ENCODE peak calls at places on chromosomes 2 and 18, in eight cellular contexts. One of them, this sample, is unnamed.
A peak's percentile ranks its signal among the peaks of the same experiment; 100 is the strongest.

GRCh38 chr2:31049913-31050588 is 88.2 kb downstream of the GALNT14 start:
- DNase-seq in A673: no peak
- DNase-seq in LHCN-M2: no peak
- DNase-seq in fibroblast of mammary gland: no peak
- DNase-seq in effector memory CD8-positive, alpha-beta T cell: no peak
- DNase-seq in Karpas-422: no peak
- DNase-seq in NCI-H446 treated with DMSO at 0.1 percent for 48 hours: no peak
- DNase-seq in stimulated activated CD8-positive, alpha-beta memory T cell treated with anti-CD3 and anti-CD28 coated beads, Interleukin-7, amount 100 ng/mL, for 48 hours: no peak
- DNase-seq in this sample: no peak

GRCh38 chr18:55249572-55249971 is 290.3 kb upstream of the CCDC68 start:
- DNase-seq in Karpas-422: no peak
- DNase-seq in A673: no peak
- DNase-seq in effector memory CD8-positive, alpha-beta T cell: no peak
- DNase-seq in fibroblast of mammary gland: peak; percentile 43
- DNase-seq in LHCN-M2: no peak
- DNase-seq in NCI-H446 treated with DMSO at 0.1 percent for 48 hours: no peak
- DNase-seq in stimulated activated CD8-positive, alpha-beta memory T cell treated with anti-CD3 and anti-CD28 coated beads, Interleukin-7, amount 100 ng/mL, for 48 hours: no peak
- DNase-seq in this sample: no peak

GRCh38 chr2:17069564-17069963 is 403.9 kb upstream of the CYRIA start:
- DNase-seq in Karpas-422: no peak
- DNase-seq in LHCN-M2: no peak
- DNase-seq in fibroblast of mammary gland: no peak
- DNase-seq in NCI-H446 treated with DMSO at 0.1 percent for 48 hours: no peak
- DNase-seq in effector memory CD8-positive, alpha-beta T cell: no peak
- DNase-seq in A673: no peak
- DNase-seq in stimulated activated CD8-positive, alpha-beta memory T cell treated with anti-CD3 and anti-CD28 coated beads, Interleukin-7, amount 100 ng/mL, for 48 hours: no peak
- DNase-seq in this sample: no peak

GRCh38 chr2:20071397-20072383 is 20.3 kb upstream of the LAPTM4A start:
- DNase-seq in fibroblast of mammary gland: peak; percentile 99
- DNase-seq in effector memory CD8-positive, alpha-beta T cell: no peak
- DNase-seq in NCI-H446 treated with DMSO at 0.1 percent for 48 hours: peak; percentile 44
- DNase-seq in Karpas-422: no peak
- DNase-seq in A673: peak; percentile 65
- DNase-seq in LHCN-M2: peak; percentile 72
- DNase-seq in stimulated activated CD8-positive, alpha-beta memory T cell treated with anti-CD3 and anti-CD28 coated beads, Interleukin-7, amount 100 ng/mL, for 48 hours: no peak
- DNase-seq in this sample: peak; percentile 96

GRCh38 chr18:48152549-48152948 is 222.1 kb upstream of the SMAD2 start:
- DNase-seq in Karpas-422: no peak
- DNase-seq in LHCN-M2: no peak
- DNase-seq in stimulated activated CD8-positive, alpha-beta memory T cell treated with anti-CD3 and anti-CD28 coated beads, Interleukin-7, amount 100 ng/mL, for 48 hours: no peak
- DNase-seq in A673: no peak
- DNase-seq in NCI-H446 treated with DMSO at 0.1 percent for 48 hours: no peak
- DNase-seq in effector memory CD8-positive, alpha-beta T cell: no peak
- DNase-seq in fibroblast of mammary gland: peak; percentile 69
- DNase-seq in this sample: peak; percentile 46

GRCh38 chr2:70807828-70808118 is 12.6 kb downstream of the CLEC4F start:
- DNase-seq in effector memory CD8-positive, alpha-beta T cell: no peak
- DNase-seq in NCI-H446 treated with DMSO at 0.1 percent for 48 hours: no peak
- DNase-seq in Karpas-422: no peak
- DNase-seq in stimulated activated CD8-positive, alpha-beta memory T cell treated with anti-CD3 and anti-CD28 coated beads, Interleukin-7, amount 100 ng/mL, for 48 hours: no peak
- DNase-seq in LHCN-M2: no peak
- DNase-seq in fibroblast of mammary gland: no peak
- DNase-seq in A673: no peak
- DNase-seq in this sample: no peak

GRCh38 chr18:2846638-2847340 is at the start of gene EMILIN2:
- DNase-seq in LHCN-M2: no peak
- DNase-seq in Karpas-422: peak; percentile 86
- DNase-seq in A673: peak; percentile 84
- DNase-seq in NCI-H446 treated with DMSO at 0.1 percent for 48 hours: no peak
- DNase-seq in stimulated activated CD8-positive, alpha-beta memory T cell treated with anti-CD3 and anti-CD28 coated beads, Interleukin-7, amount 100 ng/mL, for 48 hours: peak; percentile 4
- DNase-seq in fibroblast of mammary gland: peak; percentile 37
- DNase-seq in effector memory CD8-positive, alpha-beta T cell: peak; percentile 29
- DNase-seq in this sample: peak; percentile 68

GRCh38 chr2:241559489-241560180 is 1.1 kb downstream of the BOK start:
- DNase-seq in A673: no peak
- DNase-seq in effector memory CD8-positive, alpha-beta T cell: no peak
- DNase-seq in stimulated activated CD8-positive, alpha-beta memory T cell treated with anti-CD3 and anti-CD28 coated beads, Interleukin-7, amount 100 ng/mL, for 48 hours: no peak
- DNase-seq in Karpas-422: no peak
- DNase-seq in LHCN-M2: peak; percentile 50
- DNase-seq in NCI-H446 treated with DMSO at 0.1 percent for 48 hours: no peak
- DNase-seq in fibroblast of mammary gland: peak; percentile 39
- DNase-seq in this sample: peak; percentile 64

GRCh38 chr2:223034241-223034933 is 17.6 kb upstream of the KCNE4 start:
- DNase-seq in stimulated activated CD8-positive, alpha-beta memory T cell treated with anti-CD3 and anti-CD28 coated beads, Interleukin-7, amount 100 ng/mL, for 48 hours: no peak
- DNase-seq in LHCN-M2: no peak
- DNase-seq in effector memory CD8-positive, alpha-beta T cell: no peak
- DNase-seq in NCI-H446 treated with DMSO at 0.1 percent for 48 hours: no peak
- DNase-seq in Karpas-422: no peak
- DNase-seq in fibroblast of mammary gland: no peak
- DNase-seq in A673: no peak
- DNase-seq in this sample: no peak

GRCh38 chr2:2184549-2185249 is 146.4 kb downstream of the MYT1L start:
- DNase-seq in A673: no peak
- DNase-seq in fibroblast of mammary gland: no peak
- DNase-seq in stimulated activated CD8-positive, alpha-beta memory T cell treated with anti-CD3 and anti-CD28 coated beads, Interleukin-7, amount 100 ng/mL, for 48 hours: no peak
- DNase-seq in NCI-H446 treated with DMSO at 0.1 percent for 48 hours: no peak
- DNase-seq in LHCN-M2: no peak
- DNase-seq in effector memory CD8-positive, alpha-beta T cell: no peak
- DNase-seq in Karpas-422: no peak
- DNase-seq in this sample: no peak

GRCh38 chr2:119283873-119284331 is 60.3 kb downstream of the STEAP3 start:
- DNase-seq in Karpas-422: no peak
- DNase-seq in stimulated activated CD8-positive, alpha-beta memory T cell treated with anti-CD3 and anti-CD28 coated beads, Interleukin-7, amount 100 ng/mL, for 48 hours: no peak
- DNase-seq in NCI-H446 treated with DMSO at 0.1 percent for 48 hours: peak; percentile 74
- DNase-seq in LHCN-M2: peak; percentile 96
- DNase-seq in effector memory CD8-positive, alpha-beta T cell: no peak
- DNase-seq in fibroblast of mammary gland: peak; percentile 92
- DNase-seq in A673: no peak
- DNase-seq in this sample: peak; percentile 78

GRCh38 chr2:86017901-86018896 is 87.5 kb downstream of the POLR1A start:
- DNase-seq in Karpas-422: no peak
- DNase-seq in effector memory CD8-positive, alpha-beta T cell: no peak
- DNase-seq in stimulated activated CD8-positive, alpha-beta memory T cell treated with anti-CD3 and anti-CD28 coated beads, Interleukin-7, amount 100 ng/mL, for 48 hours: no peak
- DNase-seq in fibroblast of mammary gland: no peak
- DNase-seq in A673: no peak
- DNase-seq in NCI-H446 treated with DMSO at 0.1 percent for 48 hours: peak; percentile 50
- DNase-seq in LHCN-M2: no peak
- DNase-seq in this sample: peak; percentile 43

GRCh38 chr2:173159794-173160463 is 84.3 kb downstream of the MAP3K20 start:
- DNase-seq in Karpas-422: no peak
- DNase-seq in stimulated activated CD8-positive, alpha-beta memory T cell treated with anti-CD3 and anti-CD28 coated beads, Interleukin-7, amount 100 ng/mL, for 48 hours: no peak
- DNase-seq in effector memory CD8-positive, alpha-beta T cell: no peak
- DNase-seq in LHCN-M2: peak; percentile 95
- DNase-seq in A673: peak; percentile 70
- DNase-seq in fibroblast of mammary gland: peak; percentile 100
- DNase-seq in NCI-H446 treated with DMSO at 0.1 percent for 48 hours: no peak
- DNase-seq in this sample: peak; percentile 95

GRCh38 chr18:23652232-23652631 is 10.5 kb downstream of the ANKRD29 start:
- DNase-seq in stimulated activated CD8-positive, alpha-beta memory T cell treated with anti-CD3 and anti-CD28 coated beads, Interleukin-7, amount 100 ng/mL, for 48 hours: no peak
- DNase-seq in effector memory CD8-positive, alpha-beta T cell: no peak
- DNase-seq in Karpas-422: no peak
- DNase-seq in A673: no peak
- DNase-seq in fibroblast of mammary gland: no peak
- DNase-seq in LHCN-M2: no peak
- DNase-seq in NCI-H446 treated with DMSO at 0.1 percent for 48 hours: no peak
- DNase-seq in this sample: no peak

GRCh38 chr2:175990099-175990498 is 12.0 kb downstream of the LNPK start:
- DNase-seq in A673: no peak
- DNase-seq in effector memory CD8-positive, alpha-beta T cell: no peak
- DNase-seq in Karpas-422: no peak
- DNase-seq in stimulated activated CD8-positive, alpha-beta memory T cell treated with anti-CD3 and anti-CD28 coated beads, Interleukin-7, amount 100 ng/mL, for 48 hours: no peak
- DNase-seq in NCI-H446 treated with DMSO at 0.1 percent for 48 hours: no peak
- DNase-seq in fibroblast of mammary gland: no peak
- DNase-seq in LHCN-M2: no peak
- DNase-seq in this sample: no peak

GRCh38 chr2:235244497-235245215 is 249.2 kb upstream of the AGAP1 start:
- DNase-seq in effector memory CD8-positive, alpha-beta T cell: no peak
- DNase-seq in Karpas-422: no peak
- DNase-seq in stimulated activated CD8-positive, alpha-beta memory T cell treated with anti-CD3 and anti-CD28 coated beads, Interleukin-7, amount 100 ng/mL, for 48 hours: no peak
- DNase-seq in A673: no peak
- DNase-seq in NCI-H446 treated with DMSO at 0.1 percent for 48 hours: no peak
- DNase-seq in LHCN-M2: no peak
- DNase-seq in fibroblast of mammary gland: peak; percentile 42
- DNase-seq in this sample: peak; percentile 15

GRCh38 chr2:176999331-176999730 is 213.3 kb upstream of the HNRNPA3 start:
- DNase-seq in Karpas-422: no peak
- DNase-seq in A673: peak; percentile 7
- DNase-seq in fibroblast of mammary gland: peak; percentile 98
- DNase-seq in LHCN-M2: peak; percentile 21
- DNase-seq in effector memory CD8-positive, alpha-beta T cell: no peak
- DNase-seq in NCI-H446 treated with DMSO at 0.1 percent for 48 hours: no peak
- DNase-seq in stimulated activated CD8-positive, alpha-beta memory T cell treated with anti-CD3 and anti-CD28 coated beads, Interleukin-7, amount 100 ng/mL, for 48 hours: no peak
- DNase-seq in this sample: peak; percentile 2

GRCh38 chr2:130884013-130884412 is 47.3 kb downstream of the ARHGEF4 start:
- DNase-seq in stimulated activated CD8-positive, alpha-beta memory T cell treated with anti-CD3 and anti-CD28 coated beads, Interleukin-7, amount 100 ng/mL, for 48 hours: no peak
- DNase-seq in NCI-H446 treated with DMSO at 0.1 percent for 48 hours: no peak
- DNase-seq in effector memory CD8-positive, alpha-beta T cell: no peak
- DNase-seq in A673: no peak
- DNase-seq in Karpas-422: no peak
- DNase-seq in LHCN-M2: no peak
- DNase-seq in fibroblast of mammary gland: no peak
- DNase-seq in this sample: no peak

GRCh38 chr2:288002-288742 is at the start of gene ALKAL2:
- DNase-seq in NCI-H446 treated with DMSO at 0.1 percent for 48 hours: no peak
- DNase-seq in Karpas-422: no peak
- DNase-seq in stimulated activated CD8-positive, alpha-beta memory T cell treated with anti-CD3 and anti-CD28 coated beads, Interleukin-7, amount 100 ng/mL, for 48 hours: no peak
- DNase-seq in fibroblast of mammary gland: no peak
- DNase-seq in effector memory CD8-positive, alpha-beta T cell: no peak
- DNase-seq in A673: peak; percentile 39
- DNase-seq in LHCN-M2: no peak
- DNase-seq in this sample: no peak

GRCh38 chr2:11809586-11810236 is 63.3 kb downstream of the LPIN1 start:
- DNase-seq in Karpas-422: no peak
- DNase-seq in fibroblast of mammary gland: no peak
- DNase-seq in NCI-H446 treated with DMSO at 0.1 percent for 48 hours: no peak
- DNase-seq in A673: no peak
- DNase-seq in effector memory CD8-positive, alpha-beta T cell: no peak
- DNase-seq in stimulated activated CD8-positive, alpha-beta memory T cell treated with anti-CD3 and anti-CD28 coated beads, Interleukin-7, amount 100 ng/mL, for 48 hours: no peak
- DNase-seq in LHCN-M2: peak; percentile 8
- DNase-seq in this sample: no peak

GRCh38 chr2:45282646-45283045 is 273.4 kb upstream of the SIX2 start:
- DNase-seq in stimulated activated CD8-positive, alpha-beta memory T cell treated with anti-CD3 and anti-CD28 coated beads, Interleukin-7, amount 100 ng/mL, for 48 hours: no peak
- DNase-seq in NCI-H446 treated with DMSO at 0.1 percent for 48 hours: no peak
- DNase-seq in effector memory CD8-positive, alpha-beta T cell: no peak
- DNase-seq in fibroblast of mammary gland: no peak
- DNase-seq in Karpas-422: no peak
- DNase-seq in LHCN-M2: no peak
- DNase-seq in A673: no peak
- DNase-seq in this sample: no peak

GRCh38 chr18:70294471-70295191 is 5.8 kb downstream of the SOCS6 start:
- DNase-seq in A673: no peak
- DNase-seq in NCI-H446 treated with DMSO at 0.1 percent for 48 hours: no peak
- DNase-seq in fibroblast of mammary gland: no peak
- DNase-seq in effector memory CD8-positive, alpha-beta T cell: no peak
- DNase-seq in stimulated activated CD8-positive, alpha-beta memory T cell treated with anti-CD3 and anti-CD28 coated beads, Interleukin-7, amount 100 ng/mL, for 48 hours: no peak
- DNase-seq in LHCN-M2: no peak
- DNase-seq in Karpas-422: no peak
- DNase-seq in this sample: no peak

GRCh38 chr2:2045191-2045590 is 285.9 kb downstream of the MYT1L start:
- DNase-seq in effector memory CD8-positive, alpha-beta T cell: no peak
- DNase-seq in fibroblast of mammary gland: no peak
- DNase-seq in stimulated activated CD8-positive, alpha-beta memory T cell treated with anti-CD3 and anti-CD28 coated beads, Interleukin-7, amount 100 ng/mL, for 48 hours: no peak
- DNase-seq in NCI-H446 treated with DMSO at 0.1 percent for 48 hours: no peak
- DNase-seq in Karpas-422: no peak
- DNase-seq in LHCN-M2: no peak
- DNase-seq in A673: no peak
- DNase-seq in this sample: no peak

GRCh38 chr2:238039985-238040384 is 20.8 kb upstream of the SCLY start:
- DNase-seq in A673: no peak
- DNase-seq in effector memory CD8-positive, alpha-beta T cell: no peak
- DNase-seq in fibroblast of mammary gland: no peak
- DNase-seq in stimulated activated CD8-positive, alpha-beta memory T cell treated with anti-CD3 and anti-CD28 coated beads, Interleukin-7, amount 100 ng/mL, for 48 hours: no peak
- DNase-seq in Karpas-422: no peak
- DNase-seq in NCI-H446 treated with DMSO at 0.1 percent for 48 hours: no peak
- DNase-seq in LHCN-M2: no peak
- DNase-seq in this sample: no peak

GRCh38 chr2:176126929-176127768 is 2.4 kb upstream of the HOXD8 start:
- DNase-seq in A673: peak; percentile 87
- DNase-seq in NCI-H446 treated with DMSO at 0.1 percent for 48 hours: peak; percentile 21
- DNase-seq in effector memory CD8-positive, alpha-beta T cell: peak; percentile 69
- DNase-seq in Karpas-422: peak; percentile 89
- DNase-seq in fibroblast of mammary gland: peak; percentile 76
- DNase-seq in stimulated activated CD8-positive, alpha-beta memory T cell treated with anti-CD3 and anti-CD28 coated beads, Interleukin-7, amount 100 ng/mL, for 48 hours: no peak
- DNase-seq in LHCN-M2: peak; percentile 47
- DNase-seq in this sample: peak; percentile 55

GRCh38 chr2:66445076-66445724 is 10.3 kb downstream of the MEIS1 start:
- DNase-seq in NCI-H446 treated with DMSO at 0.1 percent for 48 hours: no peak
- DNase-seq in Karpas-422: no peak
- DNase-seq in effector memory CD8-positive, alpha-beta T cell: no peak
- DNase-seq in fibroblast of mammary gland: peak; percentile 64
- DNase-seq in A673: no peak
- DNase-seq in stimulated activated CD8-positive, alpha-beta memory T cell treated with anti-CD3 and anti-CD28 coated beads, Interleukin-7, amount 100 ng/mL, for 48 hours: no peak
- DNase-seq in LHCN-M2: no peak
- DNase-seq in this sample: peak; percentile 66

GRCh38 chr2:190881480-190882326 is 1.1 kb downstream of the GLS start:
- DNase-seq in LHCN-M2: peak; percentile 80
- DNase-seq in Karpas-422: peak; percentile 94
- DNase-seq in NCI-H446 treated with DMSO at 0.1 percent for 48 hours: peak; percentile 30
- DNase-seq in fibroblast of mammary gland: peak; percentile 86
- DNase-seq in stimulated activated CD8-positive, alpha-beta memory T cell treated with anti-CD3 and anti-CD28 coated beads, Interleukin-7, amount 100 ng/mL, for 48 hours: peak; percentile 62
- DNase-seq in effector memory CD8-positive, alpha-beta T cell: peak; percentile 80
- DNase-seq in A673: peak; percentile 89
- DNase-seq in this sample: peak; percentile 83

GRCh38 chr2:86065512-86065911 is 40.2 kb downstream of the POLR1A start:
- DNase-seq in effector memory CD8-positive, alpha-beta T cell: no peak
- DNase-seq in LHCN-M2: peak; percentile 24
- DNase-seq in NCI-H446 treated with DMSO at 0.1 percent for 48 hours: no peak
- DNase-seq in stimulated activated CD8-positive, alpha-beta memory T cell treated with anti-CD3 and anti-CD28 coated beads, Interleukin-7, amount 100 ng/mL, for 48 hours: no peak
- DNase-seq in fibroblast of mammary gland: peak; percentile 84
- DNase-seq in Karpas-422: no peak
- DNase-seq in A673: no peak
- DNase-seq in this sample: peak; percentile 44

GRCh38 chr2:8304821-8305766 is 376.8 kb upstream of the ID2 start:
- DNase-seq in A673: no peak
- DNase-seq in NCI-H446 treated with DMSO at 0.1 percent for 48 hours: no peak
- DNase-seq in effector memory CD8-positive, alpha-beta T cell: no peak
- DNase-seq in LHCN-M2: no peak
- DNase-seq in fibroblast of mammary gland: no peak
- DNase-seq in Karpas-422: no peak
- DNase-seq in stimulated activated CD8-positive, alpha-beta memory T cell treated with anti-CD3 and anti-CD28 coated beads, Interleukin-7, amount 100 ng/mL, for 48 hours: no peak
- DNase-seq in this sample: no peak

GRCh38 chr2:44245068-44245861 is 30.0 kb upstream of the SLC3A1 start:
- DNase-seq in A673: no peak
- DNase-seq in fibroblast of mammary gland: no peak
- DNase-seq in NCI-H446 treated with DMSO at 0.1 percent for 48 hours: no peak
- DNase-seq in effector memory CD8-positive, alpha-beta T cell: no peak
- DNase-seq in stimulated activated CD8-positive, alpha-beta memory T cell treated with anti-CD3 and anti-CD28 coated beads, Interleukin-7, amount 100 ng/mL, for 48 hours: no peak
- DNase-seq in Karpas-422: no peak
- DNase-seq in LHCN-M2: no peak
- DNase-seq in this sample: peak; percentile 34

GRCh38 chr18:7021994-7022840 is 95.4 kb downstream of the LAMA1 start:
- DNase-seq in stimulated activated CD8-positive, alpha-beta memory T cell treated with anti-CD3 and anti-CD28 coated beads, Interleukin-7, amount 100 ng/mL, for 48 hours: no peak
- DNase-seq in LHCN-M2: peak; percentile 46
- DNase-seq in effector memory CD8-positive, alpha-beta T cell: no peak
- DNase-seq in Karpas-422: peak; percentile 75
- DNase-seq in A673: peak; percentile 15
- DNase-seq in NCI-H446 treated with DMSO at 0.1 percent for 48 hours: no peak
- DNase-seq in fibroblast of mammary gland: peak; percentile 49
- DNase-seq in this sample: peak; percentile 44

GRCh38 chr2:230170532-230170931 is 49.3 kb downstream of the SP110 start:
- DNase-seq in stimulated activated CD8-positive, alpha-beta memory T cell treated with anti-CD3 and anti-CD28 coated beads, Interleukin-7, amount 100 ng/mL, for 48 hours: no peak
- DNase-seq in Karpas-422: no peak
- DNase-seq in effector memory CD8-positive, alpha-beta T cell: no peak
- DNase-seq in NCI-H446 treated with DMSO at 0.1 percent for 48 hours: no peak
- DNase-seq in A673: peak; percentile 45
- DNase-seq in LHCN-M2: no peak
- DNase-seq in fibroblast of mammary gland: no peak
- DNase-seq in this sample: no peak

GRCh38 chr2:9950521-9951271 is 797 bp upstream of the GRHL1 start:
- DNase-seq in effector memory CD8-positive, alpha-beta T cell: peak; percentile 46
- DNase-seq in A673: peak; percentile 49
- DNase-seq in fibroblast of mammary gland: no peak
- DNase-seq in Karpas-422: no peak
- DNase-seq in NCI-H446 treated with DMSO at 0.1 percent for 48 hours: no peak
- DNase-seq in stimulated activated CD8-positive, alpha-beta memory T cell treated with anti-CD3 and anti-CD28 coated beads, Interleukin-7, amount 100 ng/mL, for 48 hours: no peak
- DNase-seq in LHCN-M2: no peak
- DNase-seq in this sample: peak; percentile 45

GRCh38 chr2:15747698-15748471 is 156.2 kb downstream of the DDX1 start:
- DNase-seq in A673: no peak
- DNase-seq in effector memory CD8-positive, alpha-beta T cell: no peak
- DNase-seq in fibroblast of mammary gland: no peak
- DNase-seq in LHCN-M2: no peak
- DNase-seq in stimulated activated CD8-positive, alpha-beta memory T cell treated with anti-CD3 and anti-CD28 coated beads, Interleukin-7, amount 100 ng/mL, for 48 hours: no peak
- DNase-seq in NCI-H446 treated with DMSO at 0.1 percent for 48 hours: no peak
- DNase-seq in Karpas-422: no peak
- DNase-seq in this sample: no peak